ENCODE peak calls at places on chromosomes 3 and 15, in ten cellular contexts. P is transverse colon, K is stomach, M is suprapubic skin, W is upper lobe of left lung, F is GM23338, H is sigmoid colon, Z is GM12878, D is esophagus muscularis mucosa, X is H1. L is an unnamed sample.

GRCh38 chr3:154584041-154584440 is 154.1 kb upstream of the GPR149 start:
- DNase-seq in K (no peak), X (no peak), P (no peak), H (no peak), W (no peak), M (no peak), Z (no peak), D (no peak), F (peak), L (no peak)

GRCh38 chr3:173066044-173066679 is 74.9 kb downstream of the SPATA16 start:
- DNase-seq in F (no peak), X (no peak), P (no peak), M (no peak), Z (no peak), H (no peak), K (no peak), W (no peak), D (no peak), L (no peak)

GRCh38 chr3:195900426-195901355 is 7.7 kb downstream of the TNK2 start:
- DNase-seq in H (peak), Z (no peak), P (peak), D (no peak), X (no peak), M (no peak), W (peak), K (peak), F (no peak), L (peak)

GRCh38 chr3:170633573-170633972 is 47.7 kb upstream of the SLC7A14 start:
- DNase-seq in K (no peak), D (peak), H (no peak), F (no peak), P (no peak), X (no peak), M (no peak), Z (no peak), W (no peak), L (no peak)

GRCh38 chr3:52216585-52217408 is 8.6 kb downstream of the TLR9 start:
- DNase-seq in W (peak), Z (no peak), P (peak), H (no peak), D (no peak), K (peak), X (no peak), M (no peak), F (no peak), L (peak)

GRCh38 chr3:166282931-166283330 is 445.7 kb upstream of the BCHE start:
- DNase-seq in P (no peak), M (no peak), F (no peak), K (no peak), D (no peak), Z (no peak), X (no peak), H (no peak), W (no peak), L (no peak)

GRCh38 chr15:82135645-82136044 is 89.8 kb upstream of the MEX3B start:
- DNase-seq in X (no peak), H (no peak), M (no peak), K (no peak), D (no peak), W (no peak), F (no peak), P (no peak), Z (no peak), L (no peak)

GRCh38 chr3:130916507-130917167 is 22.8 kb downstream of the ATP2C1 start:
- DNase-seq in W (no peak), K (no peak), P (no peak), H (no peak), Z (no peak), X (no peak), F (no peak), D (no peak), M (no peak), L (no peak)

GRCh38 chr15:77027697-77028450 is 32.9 kb downstream of the PSTPIP1 start:
- DNase-seq in F (peak), W (peak), X (peak), P (peak), D (no peak), K (no peak), Z (no peak), M (peak), H (peak), L (peak)

GRCh38 chr3:33909547-33909946 is 111.1 kb downstream of the PDCD6IP start:
- DNase-seq in K (no peak), P (no peak), D (no peak), F (no peak), X (no peak), M (no peak), H (no peak), Z (no peak), W (no peak), L (no peak)

GRCh38 chr3:76565496-76566210 is 474.2 kb upstream of the ROBO2 start:
- DNase-seq in D (no peak), P (no peak), H (no peak), W (no peak), K (no peak), Z (no peak), X (no peak), F (no peak), M (no peak), L (no peak)

GRCh38 chr3:85589145-85589544 is 630.4 kb downstream of the CADM2 start:
- DNase-seq in H (no peak), P (no peak), W (no peak), K (no peak), X (no peak), F (no peak), Z (no peak), D (no peak), M (no peak), L (no peak)

GRCh38 chr3:37668831-37669610 is 192.7 kb upstream of the CTDSPL start:
- DNase-seq in K (peak), D (peak), Z (no peak), W (no peak), X (no peak), H (peak), P (peak), F (no peak), M (no peak), L (no peak)

GRCh38 chr3:174132421-174133042 is 726.6 kb upstream of the NAALADL2 start:
- DNase-seq in Z (no peak), W (peak), X (no peak), F (no peak), M (no peak), H (no peak), K (no peak), P (no peak), D (no peak), L (no peak)

GRCh38 chr15:44719293-44719999 is 8.1 kb downstream of the B2M start:
- DNase-seq in M (no peak), X (no peak), D (no peak), W (no peak), F (peak), Z (peak), H (no peak), K (no peak), P (no peak), L (no peak)

GRCh38 chr3:25872200-25872877 is 82.4 kb downstream of the OXSM start:
- DNase-seq in Z (no peak), M (no peak), W (no peak), D (no peak), X (no peak), K (no peak), F (no peak), H (no peak), P (no peak), L (no peak)

GRCh38 chr3:13934813-13935212 is 54.9 kb upstream of the WNT7A start:
- DNase-seq in M (no peak), W (no peak), P (no peak), F (no peak), H (no peak), X (no peak), K (no peak), Z (no peak), D (no peak), L (no peak)

GRCh38 chr15:48440084-48440483 is 108.9 kb downstream of the DUT start:
- DNase-seq in X (peak), K (no peak), Z (no peak), F (peak), H (peak), W (no peak), P (no peak), D (no peak), M (no peak), L (no peak)

GRCh38 chr15:43878466-43878865 is 51.7 kb downstream of the WDR76 start:
- DNase-seq in Z (no peak), X (no peak), M (no peak), F (no peak), D (no peak), P (no peak), H (no peak), K (no peak), W (no peak), L (no peak)

GRCh38 chr3:153625506-153625905 is 463.5 kb downstream of the RAP2B start:
- DNase-seq in X (no peak), W (no peak), K (no peak), M (no peak), D (no peak), Z (no peak), F (no peak), H (no peak), P (no peak), L (no peak)

GRCh38 chr3:63654931-63655330 is 2.5 kb downstream of the SNTN start:
- DNase-seq in Z (no peak), P (no peak), F (no peak), K (no peak), W (no peak), X (no peak), H (no peak), D (no peak), M (no peak), L (no peak)

GRCh38 chr3:193744048-193744821 is 151.2 kb downstream of the OPA1 start:
- DNase-seq in D (no peak), W (peak), X (no peak), F (peak), M (no peak), K (peak), H (no peak), P (no peak), Z (peak), L (no peak)

GRCh38 chr3:38636881-38637280 is 12.6 kb downstream of the SCN5A start:
- DNase-seq in W (no peak), P (no peak), H (no peak), D (no peak), F (no peak), M (no peak), X (no peak), K (no peak), Z (no peak), L (peak)

GRCh38 chr3:132347095-132347494 is 29.9 kb downstream of the ACP3 start:
- DNase-seq in M (no peak), P (no peak), W (no peak), F (no peak), D (no peak), H (no peak), Z (no peak), X (no peak), K (peak), L (no peak)

GRCh38 chr15:22873204-22873701 is 34.8 kb downstream of the NIPA2 start:
- DNase-seq in X (no peak), M (no peak), D (no peak), F (peak), P (no peak), W (no peak), K (no peak), Z (no peak), H (no peak), L (peak)

GRCh38 chr3:108645364-108645763 is 55.8 kb downstream of the DZIP3 start:
- DNase-seq in Z (no peak), M (no peak), K (no peak), X (no peak), D (no peak), P (no peak), W (no peak), F (peak), H (no peak), L (no peak)

GRCh38 chr3:46129588-46130272 is 78.4 kb downstream of the CCR1 start:
- DNase-seq in P (no peak), D (no peak), Z (no peak), F (no peak), W (no peak), H (no peak), K (no peak), M (no peak), X (no peak), L (no peak)

GRCh38 chr3:105359098-105359762 is 7.5 kb upstream of the ALCAM start:
- DNase-seq in H (no peak), W (no peak), P (no peak), Z (no peak), K (no peak), M (no peak), D (no peak), F (no peak), X (no peak), L (no peak)

GRCh38 chr3:166190360-166190759 is 353.1 kb upstream of the BCHE start:
- DNase-seq in H (no peak), F (peak), W (no peak), M (no peak), Z (no peak), P (no peak), D (no peak), K (no peak), X (no peak), L (no peak)

GRCh38 chr15:49742381-49742780 is 121.5 kb downstream of the DTWD1 start:
- DNase-seq in F (no peak), P (peak), X (no peak), H (no peak), Z (no peak), D (no peak), W (no peak), M (no peak), K (no peak), L (no peak)

GRCh38 chr3:66418432-66419052 is 82.3 kb downstream of the LRIG1 start:
- DNase-seq in K (peak), D (no peak), Z (no peak), M (no peak), H (peak), W (peak), X (no peak), P (peak), F (no peak), L (no peak)

GRCh38 chr3:59836525-59836924 is 786.7 kb upstream of the CFAP20DC start:
- DNase-seq in F (no peak), D (no peak), M (no peak), K (no peak), X (no peak), W (no peak), P (no peak), Z (no peak), H (no peak), L (no peak)

GRCh38 chr3:27095588-27096222 is 273.5 kb downstream of the NEK10 start:
- DNase-seq in F (no peak), Z (no peak), W (no peak), K (no peak), M (no peak), D (no peak), H (no peak), X (no peak), P (no peak), L (no peak)

GRCh38 chr3:13223574-13224237 is 150.5 kb upstream of the IQSEC1 start:
- DNase-seq in F (no peak), P (no peak), Z (no peak), K (no peak), X (no peak), M (no peak), D (no peak), W (no peak), H (no peak), L (no peak)

GRCh38 chr3:132119531-132119930 is 84.7 kb upstream of the CPNE4 start:
- DNase-seq in Z (no peak), P (no peak), F (no peak), W (no peak), X (no peak), K (no peak), M (no peak), D (no peak), H (no peak), L (no peak)

GRCh38 chr3:185995352-185995751 is 57.5 kb upstream of the TRA2B start:
- DNase-seq in F (no peak), H (no peak), Z (no peak), M (no peak), P (no peak), W (no peak), X (no peak), K (no peak), D (no peak), L (no peak)

GRCh38 chr3:50158747-50159146 is 3.6 kb downstream of the SEMA3F start:
- DNase-seq in D (no peak), K (no peak), F (no peak), M (no peak), P (no peak), X (no peak), H (no peak), Z (no peak), W (no peak), L (no peak)

DNA sequence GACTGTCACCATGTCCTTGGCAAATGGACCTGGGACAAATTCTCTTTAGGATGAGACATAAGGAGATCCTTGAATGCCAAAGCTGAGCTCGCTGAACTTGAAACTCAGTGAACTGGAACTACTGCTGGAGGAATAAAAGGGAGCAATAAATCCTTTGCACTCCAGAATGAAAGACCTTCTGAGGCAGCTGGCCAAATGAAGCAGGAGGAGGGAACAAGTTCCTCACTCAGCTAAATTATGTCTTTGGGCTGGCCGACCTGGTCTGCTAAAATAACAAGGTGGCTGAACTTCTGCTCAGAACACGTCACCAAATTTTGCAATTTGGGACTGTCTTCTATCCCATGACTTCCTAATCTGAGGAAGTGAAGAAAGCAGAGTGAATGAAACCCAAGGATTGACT is 314.7 kb downstream of the LPP start:
- DNase-seq in M (peak), W (peak), P (peak), F (no peak), K (no peak), Z (no peak), D (no peak), X (no peak), H (peak), L (no peak)
- TF ChIP-seq POLR2AphosphoS5 in M (no peak), W (no peak), P (peak), F (no peak), K (no peak), Z (no peak), D (no peak), X (no peak), H (peak), L (no peak)

GRCh38 chr3:58560771-58561311 is 16.4 kb downstream of the FAM107A start:
- DNase-seq in H (no peak), F (peak), P (no peak), X (peak), W (peak), M (peak), K (no peak), Z (no peak), D (no peak), L (no peak)
- TF ChIP-seq CTCF in H (no peak), F (peak), P (no peak), X (peak), W (peak), M (no peak), K (no peak), Z (no peak), D (peak), L (no peak)

DNA sequence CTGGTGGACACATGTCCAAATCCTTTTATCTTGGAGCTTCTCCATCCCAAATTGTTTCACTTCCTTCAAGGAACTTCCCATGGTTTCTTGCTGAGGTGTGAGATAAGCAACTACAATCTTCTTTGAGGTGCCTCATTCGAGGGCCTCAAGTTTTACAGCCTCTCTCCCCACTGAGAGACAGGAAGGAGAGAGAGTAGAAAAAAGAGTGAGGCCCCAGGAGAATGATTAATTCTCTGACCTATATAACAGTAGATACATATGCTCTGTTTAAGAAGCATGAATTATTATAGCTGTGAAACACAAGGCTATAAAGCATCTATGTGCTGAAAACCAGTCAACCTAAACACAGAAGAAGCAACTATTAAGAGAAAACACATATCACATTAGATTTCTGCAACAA is 70.5 kb downstream of the SUMF1 start:
- DNase-seq in P (no peak), K (no peak), M (no peak), H (no peak), Z (no peak), W (no peak), D (no peak), X (no peak), F (no peak), L (no peak)
- H3K27ac ChIP-seq in P (no peak), K (no peak), M (no peak), H (no peak), Z (no peak), W (no peak), D (no peak), X (no peak), F (no peak), L (no peak)

GRCh38 chr3:30518872-30519271 is 87.5 kb upstream of the TGFBR2 start:
- DNase-seq in W (no peak), K (no peak), X (no peak), D (no peak), F (no peak), Z (no peak), P (no peak), M (no peak), H (no peak), L (no peak)

GRCh38 chr3:30516238-30516637 is 90.2 kb upstream of the TGFBR2 start:
- DNase-seq in Z (no peak), X (no peak), M (no peak), D (no peak), H (no peak), W (no peak), P (no peak), F (no peak), K (no peak), L (no peak)

GRCh38 chr3:30521156-30521555 is 85.2 kb upstream of the TGFBR2 start:
- DNase-seq in Z (no peak), M (no peak), X (no peak), W (no peak), D (no peak), P (no peak), F (no peak), K (no peak), H (no peak), L (no peak)

GRCh38 chr3:30520695-30521094 is 85.7 kb upstream of the TGFBR2 start:
- DNase-seq in X (no peak), M (no peak), F (no peak), D (no peak), P (no peak), H (no peak), Z (no peak), W (no peak), K (no peak), L (no peak)

GRCh38 chr3:30518201-30518864 is 88.1 kb upstream of the TGFBR2 start:
- DNase-seq in F (no peak), K (peak), P (peak), D (no peak), W (peak), X (no peak), H (peak), M (no peak), Z (no peak), L (no peak)
- TF ChIP-seq POLR2AphosphoS5 in F (no peak), K (peak), P (peak), D (peak), W (peak), X (no peak), H (peak), M (peak), Z (no peak), L (no peak)

DNA sequence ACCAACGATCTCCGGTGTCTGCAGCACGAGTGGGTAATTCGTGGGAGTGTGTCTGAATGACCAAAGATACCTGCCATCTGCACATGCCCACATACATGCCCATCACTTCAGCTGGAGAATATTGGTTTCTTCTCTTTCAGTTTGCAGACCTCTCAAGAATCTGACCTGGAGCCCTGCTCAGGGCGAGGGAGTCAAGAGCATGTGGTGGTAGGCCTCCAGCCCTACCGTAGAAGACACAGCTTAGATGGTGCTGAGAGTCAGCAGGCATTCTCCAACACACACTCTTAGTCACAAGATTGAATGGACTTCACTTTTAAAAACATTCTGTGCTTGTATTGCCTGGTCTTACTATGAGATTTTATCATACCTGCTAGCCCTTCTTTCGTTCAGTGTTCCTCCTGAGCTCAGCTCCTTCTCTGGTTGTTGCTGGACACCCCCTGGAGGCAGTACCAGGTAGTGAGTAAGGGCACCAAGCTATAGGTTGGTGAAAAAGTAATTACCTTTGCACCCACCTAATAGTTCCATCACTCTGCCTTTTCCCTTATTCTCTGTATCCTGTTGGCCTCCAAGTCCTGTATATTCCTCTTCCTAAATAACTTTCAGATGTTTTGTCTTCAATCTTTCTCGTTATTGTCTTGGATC is 252.0 kb downstream of the CACNA2D3 start:
- DNase-seq in W (no peak), X (peak), H (no peak), F (peak), D (no peak), Z (no peak), K (peak), P (peak), M (no peak), L (no peak)
- TF ChIP-seq CTCF in W (peak), X (peak), H (peak), F (peak), D (peak), Z (peak), K (peak), P (peak), M (no peak), L (no peak)